ENCODE peak calls at places on chromosome X, in five cellular contexts. L is psoas muscle, X is breast epithelium, N is substantia nigra, D is H9. H is an unnamed sample.

GRCh38 chrX:141736656-141737055 is 38.1 kb upstream of the SPANXD start:
- DNase-seq in L (no peak), X (no peak), N (no peak), D (no peak), H (no peak)

GRCh38 chrX:111095974-111096870 is at the start of gene PAK3:
- DNase-seq in L (no peak), X (no peak), N (no peak), D (peak), H (peak)

GRCh38 chrX:34893741-34894140 is 48.9 kb upstream of the FAM47B start:
- DNase-seq in L (no peak), X (no peak), N (no peak), D (no peak), H (no peak)

GRCh38 chrX:19751068-19751467 is 136.3 kb downstream of the SH3KBP1 start:
- DNase-seq in L (no peak), X (no peak), N (no peak), D (no peak), H (no peak)

GRCh38 chrX:7062276-7062675 is 85.2 kb upstream of the STS start:
- DNase-seq in L (no peak), X (no peak), N (no peak), D (no peak), H (no peak)

GRCh38 chrX:66203114-66203513 is 39.1 kb downstream of the HEPH start:
- DNase-seq in L (no peak), X (no peak), N (no peak), D (no peak), H (no peak)

GRCh38 chrX:40945366-40945713 is 139.9 kb upstream of the USP9X start:
- DNase-seq in L (no peak), X (no peak), N (no peak), D (no peak), H (no peak)

GRCh38 chrX:113421432-113421831 is 580.8 kb upstream of the AMOT start:
- DNase-seq in L (no peak), X (no peak), N (no peak), D (no peak), H (no peak)

GRCh38 chrX:34404386-34405070 is 252.6 kb downstream of the TMEM47 start:
- DNase-seq in L (no peak), X (no peak), N (no peak), D (no peak), H (no peak)

GRCh38 chrX:53291596-53291995 is 10.2 kb upstream of the IQSEC2 start:
- DNase-seq in L (no peak), X (no peak), N (no peak), D (no peak), H (no peak)

GRCh38 chrX:1486177-1486576 is 33.5 kb upstream of the ASMTL start:
- DNase-seq in L (no peak), X (no peak), N (no peak), D (no peak), H (no peak)
- H3K27ac ChIP-seq in L (peak), X (peak), N (no peak), D (no peak), H (no peak)

GRCh38 chrX:123962794-123963373 is 1.4 kb downstream of the STAG2 start:
- DNase-seq in L (peak), X (peak), N (peak), D (peak), H (peak)
- H3K27ac ChIP-seq in L (peak), X (peak), N (peak), D (peak), H (peak)

DNA sequence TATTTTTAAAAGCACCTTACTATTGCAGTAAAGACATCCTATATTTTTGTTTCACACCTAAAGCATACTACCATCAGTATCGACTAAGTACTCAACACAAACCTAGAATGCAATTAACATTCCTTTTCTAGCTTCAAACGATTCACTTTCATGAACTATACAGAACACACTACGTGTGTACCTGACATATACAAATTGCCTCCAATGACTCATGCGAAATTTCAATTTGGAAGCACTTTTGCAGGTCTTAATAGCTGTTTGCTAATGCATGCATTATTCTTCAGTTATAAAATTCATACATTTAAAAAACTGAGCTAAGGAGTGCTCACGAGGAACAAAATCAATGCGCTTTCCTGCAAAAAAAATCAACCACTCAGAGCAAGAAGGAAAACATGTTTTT is 19.7 kb upstream of the GPM6B start:
- DNase-seq in L (no peak), X (no peak), N (no peak), D (no peak), H (no peak)
- H3K27ac ChIP-seq in L (no peak), X (no peak), N (peak), D (no peak), H (no peak)

DNA sequence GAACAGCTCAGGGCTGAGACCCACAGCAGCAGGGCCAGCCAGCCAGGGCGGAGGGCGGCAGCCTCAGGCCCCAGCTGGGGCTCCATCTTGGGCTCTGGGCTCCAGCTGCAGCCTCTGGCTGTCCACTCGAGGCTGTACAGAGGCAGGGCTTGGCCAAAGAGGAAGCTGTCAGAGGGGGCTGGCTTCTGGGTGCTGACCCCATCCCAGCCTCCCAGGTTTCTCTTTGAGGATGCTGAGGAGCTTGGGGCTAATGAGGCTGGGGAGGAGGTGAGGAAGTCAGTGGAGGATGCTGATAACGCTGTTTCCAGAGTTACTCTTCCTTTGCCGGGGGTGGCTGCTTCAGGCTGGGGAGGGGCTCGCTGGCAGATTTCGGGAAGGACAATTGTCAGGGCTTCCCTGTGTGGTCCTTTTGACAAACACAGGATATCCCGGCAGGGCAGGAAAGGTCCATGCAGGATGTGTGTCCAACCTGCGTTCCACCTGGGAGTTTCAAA is at the start of gene DIPK2B:
- DNase-seq in L (peak), X (no peak), N (no peak), D (no peak), H (no peak)
- H3K27ac ChIP-seq in L (peak), X (peak), N (no peak), D (no peak), H (peak)

H was measured in left lung.